ENCODE peak calls at places on chromosomes 13 and 19, in five cellular contexts. One of them, this sample, is unnamed.

GRCh38 chr19:53549354-53549753 is 11.4 kb downstream of the ZNF331 start:
- DNase-seq in neural crest cell: no peak
- DNase-seq in EL: peak; percentile 29
- DNase-seq in GM04503: peak; percentile 79
- DNase-seq in T-helper 1 cell: no peak
- DNase-seq in this sample: no peak

GRCh38 chr19:32471095-32471494 is 65.5 kb downstream of the DPY19L3 start:
- DNase-seq in neural crest cell: no peak
- DNase-seq in EL: no peak
- DNase-seq in GM04503: no peak
- DNase-seq in T-helper 1 cell: no peak
- DNase-seq in this sample: peak; percentile 58

GRCh38 chr19:55113570-55114039 is 3.8 kb downstream of the PPP1R12C start:
- DNase-seq in neural crest cell: peak; percentile 65
- DNase-seq in EL: peak; percentile 94
- DNase-seq in GM04503: peak; percentile 69
- DNase-seq in T-helper 1 cell: no peak
- DNase-seq in this sample: no peak

GRCh38 chr13:41668130-41668757 is 210.9 kb downstream of the RGCC start:
- DNase-seq in neural crest cell: peak; percentile 20
- DNase-seq in EL: peak; percentile 84
- DNase-seq in GM04503: peak; percentile 64
- DNase-seq in T-helper 1 cell: no peak
- DNase-seq in this sample: peak; percentile 63

GRCh38 chr13:100855151-100855550 is 180.6 kb upstream of the TMTC4 start:
- DNase-seq in neural crest cell: no peak
- DNase-seq in EL: no peak
- DNase-seq in GM04503: no peak
- DNase-seq in T-helper 1 cell: no peak
- DNase-seq in this sample: no peak

GRCh38 chr13:101397742-101398141 is 18.6 kb downstream of the NALCN start:
- DNase-seq in neural crest cell: no peak
- DNase-seq in EL: peak; percentile 94
- DNase-seq in GM04503: peak; percentile 62
- DNase-seq in T-helper 1 cell: no peak
- DNase-seq in this sample: no peak

GRCh38 chr19:38691938-38692457 is 44.5 kb downstream of the ACTN4 start:
- DNase-seq in neural crest cell: no peak
- DNase-seq in EL: peak; percentile 99
- DNase-seq in GM04503: peak; percentile 99
- DNase-seq in T-helper 1 cell: no peak
- DNase-seq in this sample: peak; percentile 82

GRCh38 chr19:21496876-21497275 is 8.5 kb upstream of the ZNF429 start:
- DNase-seq in neural crest cell: no peak
- DNase-seq in EL: no peak
- DNase-seq in GM04503: no peak
- DNase-seq in T-helper 1 cell: no peak
- DNase-seq in this sample: no peak

GRCh38 chr13:109436055-109436622 is 350.2 kb downstream of the IRS2 start:
- DNase-seq in neural crest cell: no peak
- DNase-seq in EL: no peak
- DNase-seq in GM04503: no peak
- DNase-seq in T-helper 1 cell: no peak
- DNase-seq in this sample: no peak

GRCh38 chr13:104314926-104315535 is 1248.8 kb upstream of the SLC10A2 start:
- DNase-seq in neural crest cell: no peak
- DNase-seq in EL: peak; percentile 9
- DNase-seq in GM04503: no peak
- DNase-seq in T-helper 1 cell: no peak
- DNase-seq in this sample: no peak

GRCh38 chr13:95100525-95101121 is 200.6 kb downstream of the ABCC4 start:
- DNase-seq in neural crest cell: peak; percentile 5
- DNase-seq in EL: peak; percentile 89
- DNase-seq in GM04503: peak; percentile 41
- DNase-seq in T-helper 1 cell: no peak
- DNase-seq in this sample: no peak

GRCh38 chr19:38702278-38702677 is 42.0 kb downstream of the CAPN12 start:
- DNase-seq in neural crest cell: no peak
- DNase-seq in EL: no peak
- DNase-seq in GM04503: no peak
- DNase-seq in T-helper 1 cell: no peak
- DNase-seq in this sample: no peak

GRCh38 chr13:93814658-93815057 is 588.1 kb downstream of the GPC6 start:
- DNase-seq in neural crest cell: no peak
- DNase-seq in EL: no peak
- DNase-seq in GM04503: no peak
- DNase-seq in T-helper 1 cell: no peak
- DNase-seq in this sample: peak; percentile 14

GRCh38 chr13:40272776-40273139 is 393.7 kb downstream of the FOXO1 start:
- DNase-seq in neural crest cell: no peak
- DNase-seq in EL: peak; percentile 45
- DNase-seq in GM04503: no peak
- DNase-seq in T-helper 1 cell: no peak
- DNase-seq in this sample: no peak

GRCh38 chr13:24274452-24274971 is 34.9 kb upstream of the C1QTNF9 start:
- DNase-seq in neural crest cell: no peak
- DNase-seq in EL: no peak
- DNase-seq in GM04503: no peak
- DNase-seq in T-helper 1 cell: peak; percentile 48
- DNase-seq in this sample: no peak

GRCh38 chr19:43651758-43652545 is 12.3 kb upstream of the CADM4 start:
- DNase-seq in neural crest cell: peak; percentile 67
- DNase-seq in EL: peak; percentile 67
- DNase-seq in GM04503: no peak
- DNase-seq in T-helper 1 cell: no peak
- DNase-seq in this sample: peak; percentile 63